ENCODE peak calls at places on chromosomes 13 and 19, in seven cellular contexts. One of them, this sample, is unnamed.

GRCh38 chr19:6476155-6476895 is 5.3 kb downstream of the DENND1C start:
- DNase-seq in H1: peak
- DNase-seq in K562: peak
- DNase-seq in HCT116: peak
- DNase-seq in GM12878: no peak
- DNase-seq in SK-N-SH: peak
- DNase-seq in HepG2: peak
- DNase-seq in this sample: no peak

GRCh38 chr13:94829801-94830200 is 117.5 kb upstream of the SOX21 start:
- DNase-seq in HepG2: no peak
- DNase-seq in K562: no peak
- DNase-seq in HCT116: no peak
- DNase-seq in GM12878: no peak
- DNase-seq in SK-N-SH: no peak
- DNase-seq in H1: no peak
- DNase-seq in this sample: no peak

GRCh38 chr19:50728084-50728737 is 5.0 kb downstream of the CLEC11A start:
- DNase-seq in HepG2: peak
- DNase-seq in GM12878: no peak
- DNase-seq in H1: peak
- DNase-seq in K562: peak
- DNase-seq in HCT116: no peak
- DNase-seq in SK-N-SH: peak
- DNase-seq in this sample: no peak

GRCh38 chr19:49512970-49513745 is 697 bp downstream of the FCGRT start:
- DNase-seq in HCT116: no peak
- DNase-seq in GM12878: no peak
- DNase-seq in K562: no peak
- DNase-seq in H1: no peak
- DNase-seq in HepG2: peak
- DNase-seq in SK-N-SH: peak
- DNase-seq in this sample: peak

GRCh38 chr13:106028916-106029315 is 506.5 kb downstream of the EFNB2 start:
- DNase-seq in HCT116: no peak
- DNase-seq in H1: no peak
- DNase-seq in HepG2: no peak
- DNase-seq in K562: no peak
- DNase-seq in GM12878: no peak
- DNase-seq in SK-N-SH: no peak
- DNase-seq in this sample: no peak

GRCh38 chr19:17026706-17027427 is at the start of gene CPAMD8:
- DNase-seq in H1: no peak
- DNase-seq in GM12878: no peak
- DNase-seq in K562: no peak
- DNase-seq in HepG2: no peak
- DNase-seq in SK-N-SH: peak
- DNase-seq in HCT116: no peak
- DNase-seq in this sample: peak

GRCh38 chr13:73339086-73339485 is 280.3 kb downstream of the KLF5 start:
- DNase-seq in HepG2: no peak
- DNase-seq in GM12878: no peak
- DNase-seq in H1: no peak
- DNase-seq in HCT116: no peak
- DNase-seq in K562: no peak
- DNase-seq in SK-N-SH: no peak
- DNase-seq in this sample: no peak

GRCh38 chr19:41322451-41322850 is 12.5 kb downstream of the CCDC97 start:
- DNase-seq in H1: no peak
- DNase-seq in HCT116: no peak
- DNase-seq in K562: no peak
- DNase-seq in SK-N-SH: no peak
- DNase-seq in HepG2: no peak
- DNase-seq in GM12878: no peak
- DNase-seq in this sample: no peak

GRCh38 chr19:18340237-18340989 is at the start of gene PGPEP1:
- DNase-seq in H1: no peak
- DNase-seq in HepG2: no peak
- DNase-seq in HCT116: no peak
- DNase-seq in K562: peak
- DNase-seq in GM12878: no peak
- DNase-seq in SK-N-SH: peak
- DNase-seq in this sample: peak

GRCh38 chr19:49442354-49442753 is 1.0 kb upstream of the SLC17A7 start:
- DNase-seq in H1: no peak
- DNase-seq in HCT116: no peak
- DNase-seq in K562: no peak
- DNase-seq in HepG2: no peak
- DNase-seq in GM12878: no peak
- DNase-seq in SK-N-SH: no peak
- DNase-seq in this sample: no peak

GRCh38 chr19:38596057-38596981 is 21.4 kb downstream of the MAP4K1 start:
- DNase-seq in HCT116: peak
- DNase-seq in K562: peak
- DNase-seq in SK-N-SH: peak
- DNase-seq in GM12878: no peak
- DNase-seq in HepG2: peak
- DNase-seq in H1: peak
- DNase-seq in this sample: peak

GRCh38 chr13:32824671-32825070 is 191.6 kb upstream of the KL start:
- DNase-seq in HCT116: peak
- DNase-seq in GM12878: no peak
- DNase-seq in H1: peak
- DNase-seq in K562: no peak
- DNase-seq in HepG2: no peak
- DNase-seq in SK-N-SH: no peak
- DNase-seq in this sample: no peak

GRCh38 chr19:1312732-1313694 is 27.3 kb downstream of the EFNA2 start:
- DNase-seq in HepG2: no peak
- DNase-seq in SK-N-SH: no peak
- DNase-seq in GM12878: no peak
- DNase-seq in HCT116: peak
- DNase-seq in H1: no peak
- DNase-seq in K562: no peak
- DNase-seq in this sample: peak

GRCh38 chr19:55437410-55437809 is 5.7 kb downstream of the SHISA7 start:
- DNase-seq in HCT116: peak
- DNase-seq in GM12878: no peak
- DNase-seq in H1: no peak
- DNase-seq in K562: peak
- DNase-seq in HepG2: peak
- DNase-seq in SK-N-SH: no peak
- DNase-seq in this sample: peak

GRCh38 chr13:43154083-43154739 is 130.8 kb downstream of the DNAJC15 start:
- DNase-seq in K562: no peak
- DNase-seq in HCT116: no peak
- DNase-seq in GM12878: no peak
- DNase-seq in H1: no peak
- DNase-seq in SK-N-SH: no peak
- DNase-seq in HepG2: no peak
- DNase-seq in this sample: no peak

GRCh38 chr19:35703343-35703742 is 1.0 kb upstream of the ZBTB32 start:
- DNase-seq in K562: no peak
- DNase-seq in HCT116: no peak
- DNase-seq in GM12878: no peak
- DNase-seq in SK-N-SH: peak
- DNase-seq in HepG2: no peak
- DNase-seq in H1: no peak
- DNase-seq in this sample: no peak

GRCh38 chr13:31927219-31927653 is 104.3 kb upstream of the FRY start:
- DNase-seq in K562: no peak
- DNase-seq in HepG2: peak
- DNase-seq in GM12878: no peak
- DNase-seq in HCT116: no peak
- DNase-seq in SK-N-SH: no peak
- DNase-seq in H1: no peak
- DNase-seq in this sample: peak

GRCh38 chr19:56350416-56351045 is 35.9 kb upstream of the ZSCAN5A start:
- DNase-seq in K562: peak
- DNase-seq in SK-N-SH: peak
- DNase-seq in GM12878: peak
- DNase-seq in HepG2: peak
- DNase-seq in H1: no peak
- DNase-seq in HCT116: peak
- DNase-seq in this sample: peak

GRCh38 chr19:290539-291521 is at the start of gene PLPP2:
- DNase-seq in SK-N-SH: peak
- DNase-seq in K562: no peak
- DNase-seq in HepG2: no peak
- DNase-seq in HCT116: no peak
- DNase-seq in H1: peak
- DNase-seq in GM12878: no peak
- DNase-seq in this sample: no peak

GRCh38 chr13:99968521-99969367 is 2.8 kb downstream of the ZIC5 start:
- DNase-seq in SK-N-SH: peak
- DNase-seq in HCT116: no peak
- DNase-seq in HepG2: no peak
- DNase-seq in K562: no peak
- DNase-seq in H1: no peak
- DNase-seq in GM12878: no peak
- DNase-seq in this sample: no peak

GRCh38 chr19:15641901-15642491 is 1.3 kb downstream of the CYP4F3 start:
- DNase-seq in GM12878: no peak
- DNase-seq in SK-N-SH: no peak
- DNase-seq in K562: no peak
- DNase-seq in H1: no peak
- DNase-seq in HepG2: no peak
- DNase-seq in HCT116: no peak
- DNase-seq in this sample: no peak
- TF ChIP-seq JUND in GM12878: no peak
- TF ChIP-seq JUND in SK-N-SH: no peak
- TF ChIP-seq JUND in K562: no peak
- TF ChIP-seq JUND in H1: no peak
- TF ChIP-seq JUND in HepG2: no peak
- TF ChIP-seq JUND in HCT116: no peak
- TF ChIP-seq JUND in this sample: no peak

GRCh38 chr13:27481766-27482165 is 31.4 kb upstream of the MTIF3 start:
- DNase-seq in SK-N-SH: peak
- DNase-seq in K562: peak
- DNase-seq in GM12878: no peak
- DNase-seq in H1: peak
- DNase-seq in HepG2: peak
- DNase-seq in HCT116: peak
- DNase-seq in this sample: peak

GRCh38 chr13:27482996-27483395 is 32.6 kb upstream of the MTIF3 start:
- DNase-seq in SK-N-SH: no peak
- DNase-seq in K562: no peak
- DNase-seq in H1: no peak
- DNase-seq in HCT116: no peak
- DNase-seq in GM12878: peak
- DNase-seq in HepG2: no peak
- DNase-seq in this sample: no peak

GRCh38 chr13:27487776-27488175 is 37.4 kb upstream of the MTIF3 start:
- DNase-seq in HepG2: no peak
- DNase-seq in HCT116: no peak
- DNase-seq in H1: no peak
- DNase-seq in SK-N-SH: no peak
- DNase-seq in GM12878: no peak
- DNase-seq in K562: no peak
- DNase-seq in this sample: no peak

GRCh38 chr13:27483421-27483820 is 33.1 kb upstream of the MTIF3 start:
- DNase-seq in GM12878: no peak
- DNase-seq in HCT116: no peak
- DNase-seq in HepG2: no peak
- DNase-seq in K562: no peak
- DNase-seq in SK-N-SH: no peak
- DNase-seq in H1: no peak
- DNase-seq in this sample: no peak
- TF ChIP-seq JUND in GM12878: no peak
- TF ChIP-seq JUND in HCT116: no peak
- TF ChIP-seq JUND in HepG2: no peak
- TF ChIP-seq JUND in K562: no peak
- TF ChIP-seq JUND in SK-N-SH: no peak
- TF ChIP-seq JUND in H1: no peak
- TF ChIP-seq JUND in this sample: no peak

DNA sequence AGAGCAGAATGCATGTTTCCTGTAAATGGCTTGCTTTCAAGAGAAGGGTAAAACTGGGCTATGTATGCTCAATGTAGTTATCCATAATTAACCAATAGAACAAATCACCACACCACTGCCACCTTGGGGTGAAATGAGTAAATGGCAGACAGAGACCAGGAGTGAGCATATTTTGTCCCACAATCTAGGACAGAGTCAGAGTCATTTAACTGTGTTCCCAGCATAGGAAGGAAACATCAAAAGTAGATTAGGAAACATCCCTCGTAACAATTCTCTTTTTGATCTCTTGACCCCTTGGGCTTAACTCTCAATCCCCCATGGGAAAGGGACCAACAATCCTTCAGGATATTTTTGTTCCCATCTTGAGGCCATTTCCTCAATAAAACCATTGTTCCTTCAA is 224.8 kb downstream of the NHLRC3 start:
- DNase-seq in SK-N-SH: peak
- DNase-seq in GM12878: peak
- DNase-seq in HCT116: peak
- DNase-seq in K562: peak
- DNase-seq in H1: no peak
- DNase-seq in HepG2: peak
- DNase-seq in this sample: peak
- TF ChIP-seq JUND in SK-N-SH: no peak
- TF ChIP-seq JUND in GM12878: no peak
- TF ChIP-seq JUND in HCT116: no peak
- TF ChIP-seq JUND in K562: no peak
- TF ChIP-seq JUND in H1: no peak
- TF ChIP-seq JUND in HepG2: no peak
- TF ChIP-seq JUND in this sample: no peak

GRCh38 chr13:92950771-92951170 is 275.8 kb upstream of the GPC6 start:
- DNase-seq in HepG2: no peak
- DNase-seq in H1: no peak
- DNase-seq in GM12878: no peak
- DNase-seq in K562: no peak
- DNase-seq in HCT116: no peak
- DNase-seq in SK-N-SH: no peak
- DNase-seq in this sample: no peak

GRCh38 chr13:92951273-92951820 is 275.3 kb upstream of the GPC6 start:
- DNase-seq in HCT116: no peak
- DNase-seq in K562: no peak
- DNase-seq in H1: no peak
- DNase-seq in GM12878: no peak
- DNase-seq in HepG2: no peak
- DNase-seq in SK-N-SH: no peak
- DNase-seq in this sample: no peak

GRCh38 chr13:92954746-92955145 is 271.9 kb upstream of the GPC6 start:
- DNase-seq in SK-N-SH: no peak
- DNase-seq in H1: no peak
- DNase-seq in K562: no peak
- DNase-seq in HCT116: no peak
- DNase-seq in GM12878: no peak
- DNase-seq in HepG2: no peak
- DNase-seq in this sample: no peak

GRCh38 chr13:92948034-92948433 is 278.6 kb upstream of the GPC6 start:
- DNase-seq in GM12878: no peak
- DNase-seq in H1: no peak
- DNase-seq in SK-N-SH: no peak
- DNase-seq in HCT116: no peak
- DNase-seq in K562: no peak
- DNase-seq in HepG2: no peak
- DNase-seq in this sample: no peak

DNA sequence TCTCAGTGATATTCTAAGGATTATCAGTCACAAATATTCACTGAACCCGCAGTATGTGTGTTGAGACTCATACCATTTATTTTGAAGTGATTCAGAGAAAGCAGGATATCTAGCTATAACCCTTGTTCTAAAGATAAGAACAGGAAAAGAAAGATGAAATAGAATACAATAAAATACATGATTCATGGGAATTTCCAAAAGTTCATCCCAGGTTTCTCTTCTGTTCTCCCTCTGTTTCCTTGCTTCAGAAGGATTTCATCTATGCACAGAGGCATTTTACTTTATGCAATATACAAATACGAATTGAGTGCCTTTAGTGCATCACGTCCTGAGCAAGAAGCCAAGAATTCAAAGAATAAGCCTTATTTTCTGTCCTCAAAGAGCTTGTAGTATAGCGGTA is 274.4 kb upstream of the GPC6 start:
- DNase-seq in K562: no peak
- DNase-seq in GM12878: no peak
- DNase-seq in HepG2: no peak
- DNase-seq in HCT116: no peak
- DNase-seq in SK-N-SH: no peak
- DNase-seq in H1: no peak
- DNase-seq in this sample: no peak
- TF ChIP-seq JUND in K562: no peak
- TF ChIP-seq JUND in GM12878: no peak
- TF ChIP-seq JUND in HepG2: no peak
- TF ChIP-seq JUND in HCT116: no peak
- TF ChIP-seq JUND in SK-N-SH: no peak
- TF ChIP-seq JUND in H1: no peak
- TF ChIP-seq JUND in this sample: no peak

This sample was measured in T47D.